ENCODE peak calls at places on chromosome 3, in five cellular contexts. W is left ventricle myocardium inferior, Y is body of pancreas, J is H1, H is tibial nerve. S is an unnamed sample.

GRCh38 chr3:51967384-51968174 is at the start of gene PCBP4:
- DNase-seq in W (peak; percentile 78), Y (peak; percentile 84), J (no peak), H (peak; percentile 61), S (peak; percentile 69)

GRCh38 chr3:33194303-33194702 is 24.3 kb downstream of the SUSD5 start:
- DNase-seq in W (no peak), Y (no peak), J (no peak), H (no peak), S (no peak)

GRCh38 chr3:151439652-151440125 is 21.2 kb downstream of the IGSF10 start:
- DNase-seq in W (no peak), Y (peak; percentile 47), J (no peak), H (peak; percentile 76), S (no peak)

GRCh38 chr3:46908294-46908985 is 30.9 kb downstream of the PTH1R start:
- DNase-seq in W (no peak), Y (no peak), J (no peak), H (peak; percentile 63), S (no peak)

GRCh38 chr3:52259035-52259434 is 13.5 kb downstream of the PPM1M start:
- DNase-seq in W (no peak), Y (no peak), J (no peak), H (no peak), S (no peak)

GRCh38 chr3:43032646-43033628 is 53.8 kb downstream of the GASK1A start:
- DNase-seq in W (no peak), Y (no peak), J (no peak), H (no peak), S (no peak)

GRCh38 chr3:139289866-139290524 is 53.8 kb upstream of the MRPS22 start:
- DNase-seq in W (no peak), Y (no peak), J (no peak), H (no peak), S (no peak)

GRCh38 chr3:78754066-78754743 is 1013.6 kb downstream of the ROBO1 start:
- DNase-seq in W (no peak), Y (no peak), J (no peak), H (no peak), S (no peak)

GRCh38 chr3:139937674-139938279 is 2.8 kb downstream of the CLSTN2 start:
- DNase-seq in W (peak; percentile 22), Y (peak; percentile 62), J (no peak), H (peak; percentile 64), S (no peak)

GRCh38 chr3:141686477-141687280 is 51.4 kb upstream of the RNF7 start:
- DNase-seq in W (peak; percentile 63), Y (peak; percentile 40), J (no peak), H (peak; percentile 45), S (no peak)

GRCh38 chr3:123789760-123790159 is 94.4 kb downstream of the MYLK start:
- DNase-seq in W (no peak), Y (no peak), J (no peak), H (no peak), S (no peak)

GRCh38 chr3:79052054-79052681 is 715.6 kb downstream of the ROBO1 start:
- DNase-seq in W (no peak), Y (no peak), J (no peak), H (no peak), S (no peak)

GRCh38 chr3:135191690-135192089 is 396.6 kb downstream of the EPHB1 start:
- DNase-seq in W (no peak), Y (no peak), J (no peak), H (no peak), S (no peak)

GRCh38 chr3:133038731-133039398 is 674 bp downstream of the TMEM108 start:
- DNase-seq in W (peak; percentile 16), Y (no peak), J (no peak), H (no peak), S (no peak)

GRCh38 chr3:62876064-62876463 is 848 bp upstream of the CADPS start:
- DNase-seq in W (peak; percentile 42), Y (peak; percentile 56), J (no peak), H (peak; percentile 18), S (no peak)

GRCh38 chr3:125120370-125121122 is 64.7 kb upstream of the HEG1 start:
- DNase-seq in W (no peak), Y (no peak), J (peak; percentile 92), H (no peak), S (no peak)

GRCh38 chr3:50345008-50345407 is 524 bp downstream of the ZMYND10 start:
- DNase-seq in W (no peak), Y (no peak), J (no peak), H (no peak), S (no peak)
- H3K27me3 ChIP-seq in W (peaks cover 15% of the 10 kb centered on the region), Y (no peaks in the 10 kb centered on the region), J (peaks cover 49% of the 10 kb centered on the region), H (no peaks in the 10 kb centered on the region), S (no peaks in the 10 kb centered on the region)

DNA sequence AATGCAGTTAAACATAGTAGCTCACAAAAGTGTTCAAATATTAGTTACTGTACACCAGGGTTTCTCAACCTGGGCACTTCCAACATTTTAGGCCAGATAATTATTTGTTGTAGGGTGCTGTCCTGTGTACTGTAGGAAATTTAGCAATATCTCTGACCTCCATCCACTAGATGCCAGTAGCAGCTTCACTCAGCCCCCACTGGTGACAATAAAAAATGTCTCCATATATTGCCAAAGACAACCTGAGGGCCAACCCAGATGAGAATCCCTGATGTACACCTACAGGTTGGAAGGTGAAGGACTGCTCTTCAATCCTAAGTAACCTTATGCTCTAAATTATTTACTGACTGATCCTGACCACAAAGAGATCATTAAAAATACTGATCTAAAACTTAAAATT is 32.4 kb downstream of the DCUN1D1 start:
- DNase-seq in W (no peak), Y (no peak), J (no peak), H (no peak), S (no peak)
- H3K27ac ChIP-seq in W (no peak overlapping the region), Y (no peak overlapping the region), J (no peak overlapping the region), H (no peak overlapping the region), S (no peak overlapping the region)

GRCh38 chr3:69248394-69248793 is 126.0 kb upstream of the LMOD3 start:
- DNase-seq in W (no peak), Y (peak; percentile 39), J (no peak), H (no peak), S (no peak)

GRCh38 chr3:69251078-69251805 is 128.8 kb upstream of the LMOD3 start:
- DNase-seq in W (no peak), Y (no peak), J (no peak), H (no peak), S (no peak)

GRCh38 chr3:69250014-69250413 is 127.6 kb upstream of the LMOD3 start:
- DNase-seq in W (no peak), Y (peak; percentile 70), J (no peak), H (no peak), S (no peak)

GRCh38 chr3:69246612-69247011 is 124.2 kb upstream of the LMOD3 start:
- DNase-seq in W (no peak), Y (no peak), J (no peak), H (no peak), S (no peak)

GRCh38 chr3:69249001-69249400 is 126.6 kb upstream of the LMOD3 start:
- DNase-seq in W (no peak), Y (no peak), J (no peak), H (no peak), S (no peak)
- H3K27me3 ChIP-seq in W (no peaks in the 10 kb centered on the region), Y (no peaks in the 10 kb centered on the region), J (peaks cover 23% of the 10 kb centered on the region), H (no peaks in the 10 kb centered on the region), S (no peaks in the 10 kb centered on the region)

GRCh38 chr3:50583897-50584296 is 14.6 kb downstream of the HEMK1 start:
- DNase-seq in W (peak; percentile 90), Y (peak; percentile 87), J (no peak), H (peak; percentile 78), S (peak; percentile 87)

GRCh38 chr3:50585919-50586762 is 16.8 kb downstream of the HEMK1 start:
- DNase-seq in W (no peak), Y (no peak), J (no peak), H (no peak), S (no peak)

GRCh38 chr3:50586763-50587070 is 17.4 kb downstream of the HEMK1 start:
- DNase-seq in W (no peak), Y (no peak), J (no peak), H (no peak), S (no peak)

GRCh38 chr3:50582083-50582482 is 12.8 kb downstream of the HEMK1 start:
- DNase-seq in W (no peak), Y (no peak), J (no peak), H (no peak), S (no peak)

GRCh38 chr3:50584391-50584790 is 15.1 kb downstream of the HEMK1 start:
- DNase-seq in W (no peak), Y (no peak), J (no peak), H (no peak), S (no peak)
- H3K27ac ChIP-seq in W (peak overlapping the region; percentile 93), Y (peak overlapping the region; percentile 71), J (no peak overlapping the region), H (no peak overlapping the region), S (peak overlapping the region; percentile 83)

DNA sequence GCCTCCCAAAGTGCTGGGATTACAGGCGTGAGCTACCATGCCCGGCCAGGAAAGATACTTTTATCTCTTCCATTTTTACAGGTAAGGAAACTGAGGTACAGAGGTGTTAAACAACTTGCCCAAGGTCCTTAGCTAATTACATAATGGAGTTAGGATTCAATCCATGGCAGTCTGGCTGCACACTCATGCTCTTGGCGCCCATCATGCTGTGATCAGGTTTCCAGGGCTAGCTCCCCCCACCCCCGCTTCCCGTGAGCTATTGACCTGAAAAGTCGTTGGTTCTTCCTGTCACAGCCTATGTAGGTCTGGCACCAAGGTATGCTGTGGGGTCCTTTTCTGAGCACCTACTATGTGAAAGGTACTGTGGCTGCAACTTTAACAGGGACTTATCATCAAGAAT is 55.9 kb upstream of the LARS2 start:
- DNase-seq in W (no peak), Y (no peak), J (no peak), H (no peak), S (no peak)
- H3K27me3 ChIP-seq in W (peaks cover 92% of the 10 kb centered on the region), Y (no peaks in the 10 kb centered on the region), J (no peaks in the 10 kb centered on the region), H (no peaks in the 10 kb centered on the region), S (no peaks in the 10 kb centered on the region)